ENCODE peak calls at places on chromosomes 6 and 20, in four cellular contexts. K, O, L and B are unnamed samples.
A peak's percentile ranks its signal among the peaks of the same experiment; 100 is the strongest.

GRCh38 chr6:155117266-155117665 is 122.2 kb downstream of the TIAM2 start:
- DNase-seq in K (peak; percentile 77), O (peak; percentile 39), L (no peak), B (no peak)

GRCh38 chr6:166237611-166238010 is 70.0 kb upstream of the TBXT start:
- DNase-seq in L (no peak), O (no peak), K (no peak), B (no peak)

GRCh38 chr6:35011096-35012041 is 122.3 kb downstream of the ANKS1A start:
- DNase-seq in O (no peak), L (no peak), K (peak; percentile 34), B (no peak)

GRCh38 chr6:111573892-111574800 is 31.5 kb downstream of the TRAF3IP2 start:
- DNase-seq in O (peak; percentile 32), L (no peak), K (peak; percentile 80), B (no peak)

GRCh38 chr6:106258726-106259125 is 66.8 kb downstream of the ATG5 start:
- DNase-seq in K (no peak), O (no peak), L (no peak), B (no peak)

GRCh38 chr20:46348231-46348803 is 40.0 kb upstream of the CDH22 start:
- DNase-seq in K (peak; percentile 24), L (peak; percentile 44), O (no peak), B (peak; percentile 75)

GRCh38 chr6:81683928-81684327 is 68.6 kb downstream of the TENT5A start:
- DNase-seq in K (no peak), L (no peak), O (no peak), B (no peak)

GRCh38 chr20:13650474-13650873 is 11.7 kb upstream of the TASP1 start:
- DNase-seq in K (no peak), O (no peak), L (no peak), B (no peak)

GRCh38 chr6:109736273-109737031 is 45.4 kb downstream of the FIG4 start:
- DNase-seq in L (no peak), K (no peak), O (no peak), B (no peak)

GRCh38 chr20:61307686-61308085 is 55.6 kb downstream of the CDH4 start:
- DNase-seq in K (no peak), L (no peak), O (no peak), B (no peak)

GRCh38 chr6:13395272-13396237 is 67.2 kb upstream of the TBC1D7 start:
- DNase-seq in K (peak; percentile 87), L (no peak), O (peak; percentile 51), B (no peak)

GRCh38 chr20:44908987-44909871 is 631 bp upstream of the PABPC1L start:
- DNase-seq in K (no peak), O (peak; percentile 4), L (no peak), B (no peak)

GRCh38 chr6:166908812-166909211 is 47.5 kb downstream of the RNASET2 start:
- DNase-seq in L (no peak), K (no peak), O (no peak), B (no peak)

DNA sequence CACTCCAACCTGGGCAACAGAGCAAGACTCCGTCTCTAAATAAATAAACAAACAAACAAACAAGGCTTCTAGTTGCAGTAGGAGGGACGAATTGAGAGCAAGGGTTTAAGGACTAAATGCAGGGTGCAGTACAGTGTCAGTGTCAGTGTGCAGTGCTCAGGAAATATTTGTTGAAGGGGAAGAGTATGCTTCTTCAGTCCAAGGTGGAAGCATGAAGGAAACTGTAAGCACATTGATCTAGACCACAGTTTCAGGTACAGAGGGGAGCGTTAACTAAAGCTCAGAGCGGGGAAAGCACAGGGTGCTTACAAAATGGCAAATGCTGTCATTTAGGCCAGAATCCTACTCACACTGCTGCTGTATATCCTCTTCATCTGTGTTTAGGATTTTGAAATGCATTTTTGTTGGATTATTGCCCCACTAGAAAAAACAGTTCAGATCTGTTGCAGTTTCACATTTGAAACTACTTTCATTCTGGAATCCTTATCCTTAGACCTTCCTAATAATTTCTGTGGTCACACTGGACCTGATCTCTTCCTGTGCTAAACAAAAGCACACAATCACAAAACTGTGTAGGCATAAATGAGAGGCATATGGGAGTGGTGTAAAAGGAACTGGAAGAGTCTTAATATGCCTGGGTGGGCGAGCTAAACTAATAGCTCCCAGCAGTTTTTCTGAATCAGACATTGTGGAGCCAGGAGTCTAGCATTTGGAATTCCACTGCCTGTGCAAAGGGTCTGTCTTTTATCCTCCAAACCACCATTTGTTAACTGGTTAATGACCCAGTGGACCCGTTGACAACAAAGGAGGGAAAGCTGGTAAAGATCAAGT is 41.4 kb downstream of the CBFA2T2 start:
- DNase-seq in L (peak; percentile 31), K (no peak), O (no peak), B (no peak)
- TF ChIP-seq CTCF in L (no peak), K (no peak), O (no peak), B (no peak)

DNA sequence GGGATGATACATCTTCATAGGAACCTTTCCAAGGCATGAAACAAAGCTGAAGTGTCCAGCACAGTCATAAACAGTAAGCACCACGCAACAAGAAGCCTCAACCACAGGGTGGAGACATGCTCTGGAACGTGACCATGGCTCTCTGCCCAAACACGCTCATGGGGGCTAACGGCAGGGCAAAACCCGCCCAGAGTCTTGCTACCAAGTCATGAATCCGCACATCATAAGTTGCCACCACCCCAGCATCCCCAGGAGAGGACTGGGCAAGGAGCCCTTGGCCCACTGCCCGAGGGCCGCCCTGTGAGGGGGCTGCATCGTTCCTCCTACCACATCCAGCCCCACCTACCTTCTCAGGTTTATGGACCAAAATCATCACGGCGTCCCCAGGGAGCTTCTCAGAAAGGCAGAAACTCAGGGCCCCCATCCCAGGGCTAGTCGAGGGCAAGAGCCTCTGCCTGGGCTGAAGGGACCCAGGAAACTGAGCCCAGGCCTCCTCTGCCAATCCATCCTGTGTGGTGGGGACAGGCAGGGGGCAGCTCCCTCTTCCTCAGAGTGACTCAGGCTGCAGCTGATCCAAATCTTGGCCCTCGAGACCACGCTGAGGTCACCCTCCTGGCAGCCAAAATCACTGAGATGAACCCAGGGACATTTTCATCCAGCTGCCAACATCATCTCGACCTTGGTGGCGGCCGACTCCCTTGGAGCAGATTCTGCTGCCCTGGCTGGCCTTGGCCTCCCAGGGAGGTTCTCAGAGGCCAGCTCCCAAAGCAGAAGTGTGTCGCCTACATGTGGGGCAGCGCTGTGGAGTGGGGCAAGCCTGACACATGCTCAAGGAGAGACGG is 42.6 kb downstream of the BMP7 start:
- DNase-seq in O (peak; percentile 49), K (no peak), L (no peak), B (no peak)
- TF ChIP-seq CTCF in O (peak; percentile 16), K (no peak), L (no peak), B (no peak)

GRCh38 chr6:159833556-159833955 is 33.5 kb downstream of the PNLDC1 start:
- DNase-seq in K (peak; percentile 39), O (peak; percentile 52), L (no peak), B (no peak)

GRCh38 chr6:159830481-159831372 is 30.7 kb downstream of the PNLDC1 start:
- DNase-seq in O (no peak), K (no peak), L (no peak), B (no peak)

GRCh38 chr6:159829515-159829914 is 29.4 kb downstream of the PNLDC1 start:
- DNase-seq in L (no peak), K (no peak), O (no peak), B (no peak)

GRCh38 chr6:159832941-159833340 is 32.9 kb downstream of the PNLDC1 start:
- DNase-seq in K (no peak), O (no peak), L (no peak), B (no peak)

GRCh38 chr6:159831373-159831679 is 31.2 kb downstream of the PNLDC1 start:
- DNase-seq in O (no peak), L (no peak), K (no peak), B (no peak)
- TF ChIP-seq CTCF in O (no peak), L (no peak), K (no peak), B (no peak)

GRCh38 chr20:59268827-59269226 is 31.6 kb upstream of the EDN3 start:
- DNase-seq in L (no peak), K (no peak), O (no peak), B (no peak)
- TF ChIP-seq CTCF in L (no peak), K (no peak), O (no peak), B (no peak)

GRCh38 chr6:119171864-119172588 is 93.6 kb upstream of the FAM184A start:
- DNase-seq in K (no peak), L (no peak), O (no peak), B (no peak)
- TF ChIP-seq CTCF in K (no peak), L (no peak), O (no peak), B (no peak)

DNA sequence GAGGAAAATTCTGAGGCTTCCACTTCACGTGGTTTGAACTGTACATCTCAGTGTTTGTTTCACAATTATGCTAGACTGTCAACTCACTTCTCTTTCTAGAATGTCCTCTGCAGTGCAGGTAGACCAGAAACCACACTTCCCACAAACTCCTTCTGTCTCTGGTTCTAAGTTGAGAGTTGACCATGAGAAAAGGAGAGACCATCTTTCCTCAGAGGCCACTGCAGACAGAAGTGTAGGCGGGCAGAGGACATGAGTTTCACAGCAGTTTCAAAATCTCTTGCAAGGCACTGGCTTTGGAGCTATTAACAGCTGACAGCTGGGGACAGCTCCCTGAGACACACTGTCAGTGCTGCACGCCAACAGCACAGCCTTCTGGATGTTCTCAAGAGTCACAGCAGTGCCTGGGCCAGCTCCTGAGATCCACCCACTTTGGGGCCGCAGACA is 55.4 kb upstream of the MOXD1 start:
- DNase-seq in L (peak; percentile 4), O (no peak), K (no peak), B (peak; percentile 56)
- TF ChIP-seq CTCF in L (no peak), O (no peak), K (peak; percentile 15), B (no peak)

DNA sequence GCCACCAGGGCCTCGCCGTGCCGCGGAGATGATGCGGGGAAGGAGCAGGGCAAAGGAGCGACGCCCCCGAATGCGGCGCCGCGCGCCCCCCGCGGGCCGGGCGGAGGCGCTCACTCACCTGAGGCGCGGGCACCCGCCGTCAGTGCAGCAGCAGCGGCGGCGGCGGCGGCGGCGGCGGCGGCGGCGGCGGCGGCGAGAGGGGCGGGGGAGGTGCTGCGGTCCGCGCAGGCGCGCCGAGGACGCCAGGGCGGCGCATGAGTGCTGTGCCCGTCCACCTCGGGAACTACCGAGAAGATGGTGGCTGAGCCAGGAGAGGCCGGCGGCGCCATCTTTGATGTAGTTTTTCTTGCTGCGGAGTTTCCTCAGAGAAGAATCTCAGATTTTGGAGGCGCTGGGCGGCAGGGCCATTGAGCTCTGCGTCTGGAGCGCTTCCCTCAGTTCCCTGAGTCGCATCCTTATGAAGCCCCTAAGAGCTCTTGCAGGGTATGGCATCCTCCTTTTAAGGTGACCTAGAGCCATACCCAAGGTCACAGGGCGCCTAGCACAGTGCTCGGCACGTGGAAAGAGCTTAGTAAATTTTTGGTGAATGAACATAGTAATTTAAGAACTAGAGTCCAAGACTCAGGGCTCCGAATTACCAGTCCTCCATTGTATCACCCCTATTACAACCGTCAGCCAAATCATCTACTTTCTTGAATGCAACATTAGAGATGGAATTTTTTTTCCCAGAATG is at the start of gene NDRG3:
- DNase-seq in K (peak; percentile 89), L (peak; percentile 91), O (peak; percentile 94), B (peak; percentile 92)
- TF ChIP-seq CTCF in K (no peak), L (no peak), O (no peak), B (no peak)

DNA sequence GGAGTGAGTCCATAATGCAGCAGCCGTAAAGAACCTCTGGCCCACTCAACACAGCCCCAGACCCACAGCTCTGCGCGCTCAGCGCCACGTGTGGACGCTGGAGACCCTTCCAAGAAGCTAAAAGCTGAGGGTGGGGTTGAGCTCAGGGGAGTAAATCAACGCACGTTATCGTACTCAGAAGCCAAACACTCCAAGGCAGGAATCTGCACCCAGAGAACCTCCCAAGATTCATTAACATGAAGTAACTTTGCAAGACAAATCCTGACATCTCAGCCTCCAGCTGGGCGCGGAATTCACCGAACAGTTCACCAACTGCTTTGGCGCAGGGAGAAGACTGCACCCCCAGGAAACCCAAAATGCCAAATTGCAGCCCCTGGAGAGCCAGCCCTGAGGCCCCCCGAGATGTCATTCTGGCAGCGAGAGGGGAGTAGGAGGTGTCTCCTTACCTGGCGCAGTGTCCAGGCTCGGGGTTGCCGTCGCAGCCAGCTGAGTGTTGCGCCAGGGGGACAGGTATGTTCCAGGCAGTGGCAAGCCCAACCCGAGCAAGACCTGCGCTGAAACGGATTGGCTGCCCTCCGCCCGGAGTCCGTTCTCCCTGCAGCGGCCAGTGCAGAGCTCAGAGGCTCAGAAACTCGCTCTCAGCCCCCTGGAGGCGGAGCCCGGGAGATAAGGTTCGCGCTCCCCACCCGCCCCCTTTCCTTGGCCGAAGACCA is at the start of gene COL21A1:
- DNase-seq in O (peak; percentile 61), K (no peak), L (peak; percentile 83), B (peak; percentile 83)
- TF ChIP-seq CTCF in O (peak; percentile 59), K (peak; percentile 65), L (peak; percentile 31), B (no peak)